ENCODE peak calls at places on chromosomes 4 and X, in nine cellular contexts. One of them, this sample, is unnamed.

GRCh38 chrX:119155416-119156035 is 27.9 kb upstream of the KIAA1210 start:
- DNase-seq in A549: peak
- DNase-seq in activated naive CD4-positive, alpha-beta T cell treated with anti-CD3 and anti-CD28 coated beads for 36 hours: no peak
- DNase-seq in activated T-helper 1 cell treated with anti-CD3 and anti-CD28 coated beads, Interleukin-2, amount 50 U/mL, for 16 hours: no peak
- DNase-seq in activated CD8-positive, alpha-beta memory T cell treated with anti-CD3 and anti-CD28 coated beads, Interleukin-2, amount 50 U/mL, for 48 hours: no peak
- DNase-seq in hippocampal formation: no peak
- DNase-seq in stimulated activated CD4-positive, alpha-beta T cell treated with anti-CD3 and anti-CD28 coated beads, Interleukin-2, amount 100 ng/mL, for 24 hours: no peak
- DNase-seq in caudate nucleus: no peak
- DNase-seq in neuronal stem cell: no peak
- DNase-seq in this sample: no peak

GRCh38 chr4:98469776-98470175 is 188.6 kb downstream of the TSPAN5 start:
- DNase-seq in activated T-helper 1 cell treated with anti-CD3 and anti-CD28 coated beads, Interleukin-2, amount 50 U/mL, for 16 hours: no peak
- DNase-seq in caudate nucleus: no peak
- DNase-seq in neuronal stem cell: no peak
- DNase-seq in activated CD8-positive, alpha-beta memory T cell treated with anti-CD3 and anti-CD28 coated beads, Interleukin-2, amount 50 U/mL, for 48 hours: no peak
- DNase-seq in stimulated activated CD4-positive, alpha-beta T cell treated with anti-CD3 and anti-CD28 coated beads, Interleukin-2, amount 100 ng/mL, for 24 hours: no peak
- DNase-seq in A549: no peak
- DNase-seq in hippocampal formation: no peak
- DNase-seq in activated naive CD4-positive, alpha-beta T cell treated with anti-CD3 and anti-CD28 coated beads for 36 hours: no peak
- DNase-seq in this sample: no peak

GRCh38 chr4:29073571-29073970 is 1646.6 kb upstream of the PCDH7 start:
- DNase-seq in activated CD8-positive, alpha-beta memory T cell treated with anti-CD3 and anti-CD28 coated beads, Interleukin-2, amount 50 U/mL, for 48 hours: no peak
- DNase-seq in activated naive CD4-positive, alpha-beta T cell treated with anti-CD3 and anti-CD28 coated beads for 36 hours: no peak
- DNase-seq in neuronal stem cell: no peak
- DNase-seq in stimulated activated CD4-positive, alpha-beta T cell treated with anti-CD3 and anti-CD28 coated beads, Interleukin-2, amount 100 ng/mL, for 24 hours: no peak
- DNase-seq in caudate nucleus: no peak
- DNase-seq in hippocampal formation: no peak
- DNase-seq in activated T-helper 1 cell treated with anti-CD3 and anti-CD28 coated beads, Interleukin-2, amount 50 U/mL, for 16 hours: no peak
- DNase-seq in A549: no peak
- DNase-seq in this sample: no peak

GRCh38 chrX:39487166-39488006 is 610.4 kb downstream of the BCOR start:
- DNase-seq in hippocampal formation: no peak
- DNase-seq in A549: no peak
- DNase-seq in caudate nucleus: no peak
- DNase-seq in activated CD8-positive, alpha-beta memory T cell treated with anti-CD3 and anti-CD28 coated beads, Interleukin-2, amount 50 U/mL, for 48 hours: no peak
- DNase-seq in neuronal stem cell: no peak
- DNase-seq in stimulated activated CD4-positive, alpha-beta T cell treated with anti-CD3 and anti-CD28 coated beads, Interleukin-2, amount 100 ng/mL, for 24 hours: no peak
- DNase-seq in activated naive CD4-positive, alpha-beta T cell treated with anti-CD3 and anti-CD28 coated beads for 36 hours: no peak
- DNase-seq in activated T-helper 1 cell treated with anti-CD3 and anti-CD28 coated beads, Interleukin-2, amount 50 U/mL, for 16 hours: no peak
- DNase-seq in this sample: no peak

GRCh38 chrX:68676340-68676739 is 28.9 kb downstream of the STARD8 start:
- DNase-seq in hippocampal formation: no peak
- DNase-seq in stimulated activated CD4-positive, alpha-beta T cell treated with anti-CD3 and anti-CD28 coated beads, Interleukin-2, amount 100 ng/mL, for 24 hours: no peak
- DNase-seq in neuronal stem cell: no peak
- DNase-seq in activated naive CD4-positive, alpha-beta T cell treated with anti-CD3 and anti-CD28 coated beads for 36 hours: no peak
- DNase-seq in activated T-helper 1 cell treated with anti-CD3 and anti-CD28 coated beads, Interleukin-2, amount 50 U/mL, for 16 hours: no peak
- DNase-seq in caudate nucleus: no peak
- DNase-seq in activated CD8-positive, alpha-beta memory T cell treated with anti-CD3 and anti-CD28 coated beads, Interleukin-2, amount 50 U/mL, for 48 hours: no peak
- DNase-seq in A549: no peak
- DNase-seq in this sample: no peak

GRCh38 chr4:184415071-184415470 is 59.3 kb downstream of the IRF2 start:
- DNase-seq in activated T-helper 1 cell treated with anti-CD3 and anti-CD28 coated beads, Interleukin-2, amount 50 U/mL, for 16 hours: no peak
- DNase-seq in hippocampal formation: no peak
- DNase-seq in neuronal stem cell: no peak
- DNase-seq in stimulated activated CD4-positive, alpha-beta T cell treated with anti-CD3 and anti-CD28 coated beads, Interleukin-2, amount 100 ng/mL, for 24 hours: peak
- DNase-seq in activated naive CD4-positive, alpha-beta T cell treated with anti-CD3 and anti-CD28 coated beads for 36 hours: no peak
- DNase-seq in caudate nucleus: no peak
- DNase-seq in activated CD8-positive, alpha-beta memory T cell treated with anti-CD3 and anti-CD28 coated beads, Interleukin-2, amount 50 U/mL, for 48 hours: no peak
- DNase-seq in A549: no peak
- DNase-seq in this sample: no peak

GRCh38 chr4:108337923-108338322 is 169.2 kb upstream of the LEF1 start:
- DNase-seq in activated naive CD4-positive, alpha-beta T cell treated with anti-CD3 and anti-CD28 coated beads for 36 hours: no peak
- DNase-seq in hippocampal formation: no peak
- DNase-seq in caudate nucleus: no peak
- DNase-seq in stimulated activated CD4-positive, alpha-beta T cell treated with anti-CD3 and anti-CD28 coated beads, Interleukin-2, amount 100 ng/mL, for 24 hours: no peak
- DNase-seq in activated CD8-positive, alpha-beta memory T cell treated with anti-CD3 and anti-CD28 coated beads, Interleukin-2, amount 50 U/mL, for 48 hours: no peak
- DNase-seq in activated T-helper 1 cell treated with anti-CD3 and anti-CD28 coated beads, Interleukin-2, amount 50 U/mL, for 16 hours: no peak
- DNase-seq in neuronal stem cell: no peak
- DNase-seq in A549: no peak
- DNase-seq in this sample: no peak

GRCh38 chr4:169369634-169370033 is 98.9 kb upstream of the SH3RF1 start:
- DNase-seq in activated T-helper 1 cell treated with anti-CD3 and anti-CD28 coated beads, Interleukin-2, amount 50 U/mL, for 16 hours: no peak
- DNase-seq in activated CD8-positive, alpha-beta memory T cell treated with anti-CD3 and anti-CD28 coated beads, Interleukin-2, amount 50 U/mL, for 48 hours: no peak
- DNase-seq in neuronal stem cell: no peak
- DNase-seq in hippocampal formation: no peak
- DNase-seq in stimulated activated CD4-positive, alpha-beta T cell treated with anti-CD3 and anti-CD28 coated beads, Interleukin-2, amount 100 ng/mL, for 24 hours: no peak
- DNase-seq in caudate nucleus: no peak
- DNase-seq in A549: no peak
- DNase-seq in activated naive CD4-positive, alpha-beta T cell treated with anti-CD3 and anti-CD28 coated beads for 36 hours: no peak
- DNase-seq in this sample: no peak

GRCh38 chrX:49184294-49185061 is 1.7 kb downstream of the PRICKLE3 start:
- DNase-seq in A549: peak
- DNase-seq in activated naive CD4-positive, alpha-beta T cell treated with anti-CD3 and anti-CD28 coated beads for 36 hours: peak
- DNase-seq in neuronal stem cell: peak
- DNase-seq in activated T-helper 1 cell treated with anti-CD3 and anti-CD28 coated beads, Interleukin-2, amount 50 U/mL, for 16 hours: no peak
- DNase-seq in caudate nucleus: peak
- DNase-seq in activated CD8-positive, alpha-beta memory T cell treated with anti-CD3 and anti-CD28 coated beads, Interleukin-2, amount 50 U/mL, for 48 hours: no peak
- DNase-seq in stimulated activated CD4-positive, alpha-beta T cell treated with anti-CD3 and anti-CD28 coated beads, Interleukin-2, amount 100 ng/mL, for 24 hours: peak
- DNase-seq in hippocampal formation: no peak
- DNase-seq in this sample: peak

GRCh38 chr4:54643172-54643571 is 14.6 kb upstream of the KIT start:
- DNase-seq in caudate nucleus: no peak
- DNase-seq in activated naive CD4-positive, alpha-beta T cell treated with anti-CD3 and anti-CD28 coated beads for 36 hours: no peak
- DNase-seq in hippocampal formation: no peak
- DNase-seq in activated CD8-positive, alpha-beta memory T cell treated with anti-CD3 and anti-CD28 coated beads, Interleukin-2, amount 50 U/mL, for 48 hours: no peak
- DNase-seq in activated T-helper 1 cell treated with anti-CD3 and anti-CD28 coated beads, Interleukin-2, amount 50 U/mL, for 16 hours: no peak
- DNase-seq in A549: no peak
- DNase-seq in neuronal stem cell: no peak
- DNase-seq in stimulated activated CD4-positive, alpha-beta T cell treated with anti-CD3 and anti-CD28 coated beads, Interleukin-2, amount 100 ng/mL, for 24 hours: no peak
- DNase-seq in this sample: no peak

GRCh38 chr4:8547108-8547911 is 32.9 kb upstream of the GPR78 start:
- DNase-seq in hippocampal formation: no peak
- DNase-seq in A549: no peak
- DNase-seq in neuronal stem cell: peak
- DNase-seq in stimulated activated CD4-positive, alpha-beta T cell treated with anti-CD3 and anti-CD28 coated beads, Interleukin-2, amount 100 ng/mL, for 24 hours: peak
- DNase-seq in activated naive CD4-positive, alpha-beta T cell treated with anti-CD3 and anti-CD28 coated beads for 36 hours: no peak
- DNase-seq in activated T-helper 1 cell treated with anti-CD3 and anti-CD28 coated beads, Interleukin-2, amount 50 U/mL, for 16 hours: no peak
- DNase-seq in activated CD8-positive, alpha-beta memory T cell treated with anti-CD3 and anti-CD28 coated beads, Interleukin-2, amount 50 U/mL, for 48 hours: no peak
- DNase-seq in caudate nucleus: no peak
- DNase-seq in this sample: no peak

GRCh38 chr4:48766393-48766792 is 13.7 kb downstream of the FRYL start:
- DNase-seq in caudate nucleus: no peak
- DNase-seq in neuronal stem cell: no peak
- DNase-seq in A549: no peak
- DNase-seq in activated CD8-positive, alpha-beta memory T cell treated with anti-CD3 and anti-CD28 coated beads, Interleukin-2, amount 50 U/mL, for 48 hours: no peak
- DNase-seq in activated naive CD4-positive, alpha-beta T cell treated with anti-CD3 and anti-CD28 coated beads for 36 hours: peak
- DNase-seq in stimulated activated CD4-positive, alpha-beta T cell treated with anti-CD3 and anti-CD28 coated beads, Interleukin-2, amount 100 ng/mL, for 24 hours: no peak
- DNase-seq in hippocampal formation: no peak
- DNase-seq in activated T-helper 1 cell treated with anti-CD3 and anti-CD28 coated beads, Interleukin-2, amount 50 U/mL, for 16 hours: no peak
- DNase-seq in this sample: no peak

GRCh38 chr4:26076000-26076587 is 162.1 kb downstream of the SMIM20 start:
- DNase-seq in caudate nucleus: no peak
- DNase-seq in A549: no peak
- DNase-seq in activated T-helper 1 cell treated with anti-CD3 and anti-CD28 coated beads, Interleukin-2, amount 50 U/mL, for 16 hours: peak
- DNase-seq in hippocampal formation: no peak
- DNase-seq in neuronal stem cell: no peak
- DNase-seq in stimulated activated CD4-positive, alpha-beta T cell treated with anti-CD3 and anti-CD28 coated beads, Interleukin-2, amount 100 ng/mL, for 24 hours: peak
- DNase-seq in activated CD8-positive, alpha-beta memory T cell treated with anti-CD3 and anti-CD28 coated beads, Interleukin-2, amount 50 U/mL, for 48 hours: no peak
- DNase-seq in activated naive CD4-positive, alpha-beta T cell treated with anti-CD3 and anti-CD28 coated beads for 36 hours: peak
- DNase-seq in this sample: no peak